ENCODE peak calls at places on chromosomes 16 and 17, in ten cellular contexts. F is thyroid gland, N is HCT116, Z is body of pancreas, L is stomach, Y is tibial nerve, D is heart left ventricle, Q is IMR-90, P is Peyer's patch, C is transverse colon. E is an unnamed sample. For H3K36me3, the result is how much of the 10 kb centered on the place peaks cover.

GRCh38 chr17:30273373-30273772 is 18.4 kb downstream of the BLMH start:
- DNase-seq in F (no peak), N (no peak), Z (no peak), L (no peak), Y (no peak), D (no peak), Q (peak), P (no peak), C (no peak), E (no peak)

GRCh38 chr16:24721830-24722238 is 7.6 kb upstream of the TNRC6A start:
- DNase-seq in F (no peak), N (no peak), Z (no peak), L (no peak), Y (no peak), D (no peak), Q (no peak), P (no peak), C (no peak), E (no peak)

GRCh38 chr16:21523411-21524067 is 75.8 kb upstream of the METTL9 start:
- DNase-seq in F (no peak), N (no peak), Z (no peak), L (no peak), Y (no peak), D (peak), Q (no peak), P (no peak), C (no peak), E (no peak)

GRCh38 chr17:4163951-4164350 is 21.0 kb downstream of the CYB5D2 start:
- DNase-seq in F (peak), N (no peak), Z (no peak), L (no peak), Y (no peak), D (no peak), Q (peak), P (no peak), C (no peak), E (no peak)

GRCh38 chr16:47136101-47136820 is 7.5 kb downstream of the NETO2 start:
- DNase-seq in F (no peak), N (peak), Z (no peak), L (no peak), Y (no peak), D (no peak), Q (peak), P (no peak), C (no peak), E (no peak)

GRCh38 chr17:76873856-76874255 is 5.7 kb downstream of the MGAT5B start:
- DNase-seq in F (no peak), N (no peak), Z (no peak), L (no peak), Y (no peak), D (no peak), Q (peak), P (no peak), C (no peak), E (no peak)

GRCh38 chr16:2515180-2515803 is 1.5 kb downstream of the ATP6V0C start:
- DNase-seq in F (no peak), N (no peak), Z (peak), L (peak), Y (no peak), D (no peak), Q (no peak), P (no peak), C (no peak), E (peak)

GRCh38 chr17:31291820-31292219 is 5.2 kb downstream of the OMG start:
- DNase-seq in F (no peak), N (no peak), Z (no peak), L (no peak), Y (no peak), D (no peak), Q (peak), P (no peak), C (no peak), E (no peak)

GRCh38 chr16:73094371-73094770 is 46.4 kb upstream of the ZFHX3 start:
- DNase-seq in F (no peak), N (no peak), Z (no peak), L (no peak), Y (no peak), D (no peak), Q (no peak), P (no peak), C (no peak), E (no peak)

GRCh38 chr17:28891201-28891600 is 6.3 kb downstream of the FLOT2 start:
- DNase-seq in F (no peak), N (no peak), Z (no peak), L (no peak), Y (no peak), D (no peak), Q (no peak), P (no peak), C (no peak), E (no peak)

GRCh38 chr16:2003827-2004641 is 5.6 kb downstream of the ZNF598 start:
- DNase-seq in F (peak), N (peak), Z (peak), L (peak), Y (peak), D (peak), Q (peak), P (peak), C (peak), E (peak)

GRCh38 chr17:82229686-82230626 is 1.1 kb downstream of the SLC16A3 start:
- DNase-seq in F (no peak), N (no peak), Z (no peak), L (no peak), Y (no peak), D (peak), Q (no peak), P (no peak), C (peak), E (no peak)

GRCh38 chr17:43636446-43636845 is 25.3 kb downstream of the MEOX1 start:
- DNase-seq in F (peak), N (no peak), Z (no peak), L (no peak), Y (no peak), D (no peak), Q (no peak), P (no peak), C (no peak), E (no peak)

GRCh38 chr16:47492428-47493357 is 31.6 kb downstream of the PHKB start:
- DNase-seq in F (peak), N (no peak), Z (peak), L (peak), Y (peak), D (peak), Q (peak), P (peak), C (peak), E (peak)

GRCh38 chr17:75004371-75004770 is 8.1 kb upstream of the MRPL58 start:
- DNase-seq in F (no peak), N (no peak), Z (no peak), L (no peak), Y (no peak), D (no peak), Q (no peak), P (no peak), C (no peak), E (no peak)

GRCh38 chr17:33819539-33819938 is 435.5 kb upstream of the CCL2 start:
- DNase-seq in F (no peak), N (no peak), Z (no peak), L (no peak), Y (no peak), D (no peak), Q (no peak), P (no peak), C (no peak), E (no peak)

GRCh38 chr16:53896711-53897110 is 192.8 kb downstream of the FTO start:
- DNase-seq in F (no peak), N (no peak), Z (no peak), L (no peak), Y (no peak), D (no peak), Q (no peak), P (no peak), C (no peak), E (no peak)

GRCh38 chr17:56699186-56699895 is 105.8 kb downstream of the NOG start:
- DNase-seq in F (peak), N (peak), Z (peak), L (peak), Y (no peak), D (peak), Q (peak), P (no peak), C (peak), E (peak)

GRCh38 chr17:76131692-76132573 is 9.1 kb downstream of the FOXJ1 start:
- DNase-seq in F (no peak), N (no peak), Z (no peak), L (no peak), Y (no peak), D (no peak), Q (no peak), P (no peak), C (no peak), E (no peak)

GRCh38 chr17:40490289-40490853 is 11.1 kb downstream of the TNS4 start:
- DNase-seq in F (peak), N (no peak), Z (peak), L (no peak), Y (peak), D (peak), Q (peak), P (no peak), C (peak), E (peak)

GRCh38 chr17:29212681-29213121 is 32.5 kb upstream of the MYO18A start:
- DNase-seq in F (no peak), N (no peak), Z (no peak), L (no peak), Y (no peak), D (no peak), Q (peak), P (no peak), C (no peak), E (no peak)

GRCh38 chr17:71455219-71455618 is 665.6 kb upstream of the SOX9 start:
- DNase-seq in F (no peak), N (no peak), Z (no peak), L (no peak), Y (no peak), D (no peak), Q (no peak), P (no peak), C (no peak), E (no peak)

GRCh38 chr16:76577003-76577402 is 299.8 kb downstream of the CNTNAP4 start:
- DNase-seq in F (no peak), N (no peak), Z (no peak), L (no peak), Y (no peak), D (no peak), Q (no peak), P (no peak), C (no peak), E (no peak)

GRCh38 chr16:1614226-1615102 is 2.3 kb downstream of the CRAMP1 start:
- DNase-seq in F (peak), N (no peak), Z (peak), L (peak), Y (no peak), D (peak), Q (peak), P (no peak), C (peak), E (peak)

GRCh38 chr17:49739662-49740271 is 24.2 kb downstream of the FAM117A start:
- DNase-seq in F (peak), N (no peak), Z (peak), L (peak), Y (peak), D (peak), Q (peak), P (peak), C (peak), E (peak)

GRCh38 chr17:14808425-14808824 is 456.7 kb downstream of the PMP22 start:
- DNase-seq in F (no peak), N (no peak), Z (no peak), L (no peak), Y (no peak), D (no peak), Q (no peak), P (no peak), C (no peak), E (no peak)
- TF ChIP-seq POLR2A in F (no peak), N (no peak), Z (no peak), L (no peak), Y (no peak), D (no peak), Q (no peak), P (no peak), C (no peak), E (no peak)

GRCh38 chr17:19299866-19300265 is 62.7 kb downstream of the B9D1 start:
- DNase-seq in F (no peak), N (no peak), Z (no peak), L (no peak), Y (no peak), D (no peak), Q (no peak), P (no peak), C (no peak), E (no peak)
- H3K27ac ChIP-seq in F (no peak), N (no peak), Z (no peak), L (no peak), Y (peak), D (no peak), Q (no peak), P (no peak), C (no peak), E (no peak)

GRCh38 chr17:64573214-64573613 is 66.4 kb downstream of the CEP95 start:
- DNase-seq in F (no peak), N (no peak), Z (no peak), L (no peak), Y (no peak), D (no peak), Q (no peak), P (no peak), C (no peak), E (no peak)
- H3K36me3 ChIP-seq in F (under half), N (under half), Z (under half), L (half or more), Y (under half), D (under half), Q (under half), P (half or more), C (under half), E (under half)

GRCh38 chr16:11586856-11587642 is at the start of gene LITAF:
- DNase-seq in F (peak), N (no peak), Z (peak), L (peak), Y (peak), D (peak), Q (peak), P (peak), C (peak), E (peak)
- TF ChIP-seq POLR2A in F (peak), N (peak), Z (peak), L (no peak), Y (peak), D (peak), Q (peak), P (peak), C (peak), E (peak)

DNA sequence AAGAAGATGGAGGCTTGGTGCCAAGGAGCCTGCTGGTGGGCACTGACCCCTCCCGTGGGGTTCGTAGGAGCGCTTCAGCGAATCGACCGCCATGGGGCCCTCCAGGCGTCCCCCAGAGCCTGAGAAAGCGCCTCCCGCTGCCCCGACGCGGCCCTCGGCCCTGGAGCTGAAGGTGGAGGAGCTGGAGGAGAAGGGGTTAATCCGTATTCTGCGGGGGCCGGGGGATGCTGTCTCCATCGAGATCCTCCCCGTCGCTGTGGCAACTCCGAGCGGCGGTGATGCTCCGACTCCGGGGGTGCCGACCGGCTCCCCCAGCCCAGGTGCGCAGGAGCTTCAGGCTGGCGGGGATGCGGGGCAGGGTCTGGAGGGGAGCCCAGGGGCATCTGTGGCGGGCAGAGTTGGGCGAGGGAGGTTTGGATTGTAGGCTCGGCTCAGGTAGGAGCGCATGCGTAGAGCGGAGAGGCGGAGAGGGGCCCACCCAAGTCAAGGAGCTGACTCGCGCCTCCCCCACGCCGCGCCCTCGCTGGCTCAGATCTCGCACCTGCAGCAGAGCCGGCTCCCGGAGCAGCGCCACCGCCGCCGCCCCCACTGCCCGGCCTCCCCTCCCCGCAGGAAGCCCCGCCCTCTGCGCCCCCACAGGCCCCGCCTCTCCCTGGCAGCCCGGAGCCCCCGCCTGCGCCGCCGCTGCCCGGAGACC is 19.8 kb downstream of the FMNL1 start:
- DNase-seq in F (peak), N (no peak), Z (no peak), L (peak), Y (no peak), D (peak), Q (no peak), P (no peak), C (no peak), E (no peak)
- H3K27ac ChIP-seq in F (no peak), N (no peak), Z (no peak), L (no peak), Y (no peak), D (no peak), Q (no peak), P (no peak), C (no peak), E (no peak)

DNA sequence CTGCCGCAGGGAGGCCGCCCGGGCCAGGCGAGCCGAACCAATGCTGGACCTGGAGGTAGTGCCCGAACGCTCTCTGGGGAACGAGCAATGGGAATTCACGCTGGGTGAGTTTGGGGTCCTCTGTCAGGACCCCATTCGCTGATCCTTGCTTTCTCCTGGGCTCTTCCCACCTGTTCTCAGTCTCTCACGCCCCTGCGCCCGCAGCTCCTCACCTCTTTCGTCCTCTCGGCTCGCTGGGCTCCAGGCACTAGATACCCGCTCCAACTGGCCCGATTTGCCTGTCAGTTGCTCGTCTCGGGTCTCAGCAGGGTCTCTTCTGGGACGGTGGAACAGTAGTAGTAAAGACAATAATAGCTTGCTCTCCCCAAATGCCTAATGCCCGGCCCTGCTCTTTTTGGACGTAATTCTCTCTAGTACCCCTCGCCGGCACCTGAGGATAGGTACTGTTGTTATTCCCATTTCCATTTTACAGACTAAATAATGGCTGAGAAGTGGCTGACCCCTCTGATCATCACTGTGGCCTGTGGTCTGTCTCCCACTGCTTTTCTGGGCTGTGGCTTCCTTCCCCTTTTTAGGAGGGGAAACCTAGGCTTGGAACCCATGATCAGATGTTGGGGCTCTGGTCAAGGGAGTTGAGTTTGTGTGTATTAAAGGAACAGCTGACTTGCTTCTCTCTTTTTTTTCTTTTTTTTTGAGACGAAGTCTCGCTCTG is 551 bp downstream of the PHAF1 start:
- DNase-seq in F (peak), N (no peak), Z (no peak), L (no peak), Y (no peak), D (no peak), Q (no peak), P (peak), C (no peak), E (no peak)
- H3K36me3 ChIP-seq in F (under half), N (under half), Z (under half), L (under half), Y (under half), D (under half), Q (under half), P (under half), C (under half), E (under half)